ENCODE peak calls at places on chromosomes 6 and 20, in six cellular contexts. S, P, R, V, K and F are unnamed samples.

GRCh38 chr6:81486234-81486633 is 266.2 kb downstream of the TENT5A start:
- DNase-seq in S (no peak), P (no peak), R (no peak), V (no peak), K (no peak), F (no peak)

GRCh38 chr6:36241728-36242127 is 28.1 kb upstream of the PNPLA1 start:
- DNase-seq in S (peak), P (no peak), R (no peak), V (peak), K (no peak), F (no peak)

GRCh38 chr20:58555078-58555765 is 40.0 kb upstream of the APCDD1L start:
- DNase-seq in S (no peak), P (no peak), R (no peak), V (no peak), K (no peak), F (no peak)

GRCh38 chr6:154932562-154933027 is 62.5 kb upstream of the TIAM2 start:
- DNase-seq in S (no peak), P (peak), R (peak), V (no peak), K (peak), F (no peak)

GRCh38 chr20:62723351-62723750 is 14.7 kb downstream of the NTSR1 start:
- DNase-seq in S (no peak), P (no peak), R (no peak), V (no peak), K (no peak), F (no peak)

GRCh38 chr6:133806358-133806757 is 82.6 kb upstream of the TCF21 start:
- DNase-seq in S (no peak), P (no peak), R (no peak), V (no peak), K (no peak), F (no peak)

GRCh38 chr6:28742668-28743270 is 181.0 kb downstream of the TRIM27 start:
- DNase-seq in S (no peak), P (no peak), R (peak), V (peak), K (peak), F (no peak)

GRCh38 chr20:40493071-40493470 is 196.0 kb downstream of the MAFB start:
- DNase-seq in S (no peak), P (no peak), R (no peak), V (no peak), K (no peak), F (no peak)

GRCh38 chr20:11796041-11796440 is 121.7 kb upstream of the BTBD3 start:
- DNase-seq in S (no peak), P (no peak), R (no peak), V (no peak), K (no peak), F (no peak)

GRCh38 chr6:29757282-29757681 is 34.0 kb downstream of the HLA-F start:
- DNase-seq in S (no peak), P (no peak), R (no peak), V (no peak), K (no peak), F (no peak)

GRCh38 chr6:72822691-72823090 is 200.8 kb downstream of the KCNQ5 start:
- DNase-seq in S (no peak), P (no peak), R (no peak), V (no peak), K (no peak), F (no peak)

GRCh38 chr6:3804981-3805380 is 44.2 kb upstream of the FAM50B start:
- DNase-seq in S (no peak), P (no peak), R (no peak), V (no peak), K (no peak), F (no peak)

GRCh38 chr20:57890254-57890800 is 180.5 kb upstream of the PMEPA1 start:
- DNase-seq in S (no peak), P (no peak), R (no peak), V (no peak), K (no peak), F (no peak)

GRCh38 chr6:6918216-6918983 is 189.4 kb upstream of the RREB1 start:
- DNase-seq in S (peak), P (no peak), R (peak), V (peak), K (no peak), F (no peak)

GRCh38 chr6:47360388-47360787 is 50.7 kb upstream of the TNFRSF21 start:
- DNase-seq in S (peak), P (no peak), R (no peak), V (no peak), K (no peak), F (no peak)

GRCh38 chr20:23305098-23305497 is 45.5 kb upstream of the NXT1 start:
- DNase-seq in S (no peak), P (no peak), R (no peak), V (no peak), K (no peak), F (no peak)

GRCh38 chr20:10119336-10119735 is 84.5 kb downstream of the ANKEF1 start:
- DNase-seq in S (no peak), P (no peak), R (no peak), V (no peak), K (no peak), F (no peak)

GRCh38 chr6:79878142-79878748 is 69.1 kb downstream of the ELOVL4 start:
- DNase-seq in S (no peak), P (no peak), R (no peak), V (no peak), K (no peak), F (no peak)

GRCh38 chr6:165025040-165025439 is 284.4 kb downstream of the C6orf118 start:
- DNase-seq in S (no peak), P (no peak), R (no peak), V (no peak), K (no peak), F (no peak)

GRCh38 chr20:36848078-36848660 is 27.8 kb upstream of the TLDC2 start:
- DNase-seq in S (no peak), P (no peak), R (no peak), V (no peak), K (no peak), F (no peak)

GRCh38 chr6:87903299-87903698 is 144.3 kb upstream of the SPACA1 start:
- DNase-seq in S (no peak), P (no peak), R (no peak), V (no peak), K (no peak), F (no peak)

GRCh38 chr6:41561386-41561785 is 15.2 kb downstream of the FOXP4 start:
- DNase-seq in S (no peak), P (no peak), R (no peak), V (no peak), K (no peak), F (no peak)

GRCh38 chr6:41561931-41562632 is 15.9 kb downstream of the FOXP4 start:
- DNase-seq in S (no peak), P (no peak), R (no peak), V (no peak), K (no peak), F (no peak)

GRCh38 chr6:41559655-41560439 is 13.7 kb downstream of the FOXP4 start:
- DNase-seq in S (no peak), P (no peak), R (no peak), V (no peak), K (no peak), F (no peak)

GRCh38 chr6:41562633-41562975 is 16.4 kb downstream of the FOXP4 start:
- DNase-seq in S (no peak), P (no peak), R (no peak), V (no peak), K (no peak), F (no peak)

GRCh38 chr6:41560440-41561192 is 14.4 kb downstream of the FOXP4 start:
- DNase-seq in S (no peak), P (no peak), R (no peak), V (no peak), K (no peak), F (no peak)
- TF ChIP-seq SIN3A in S (no peak), P (no peak), R (no peak), V (no peak), K (no peak), F (no peak)

GRCh38 chr6:144415014-144415413 is 129.9 kb downstream of the UTRN start:
- DNase-seq in S (no peak), P (no peak), R (no peak), V (no peak), K (peak), F (peak)
- TF ChIP-seq POLR2AphosphoS5 in S (no peak), P (no peak), R (no peak), V (no peak), K (no peak), F (no peak)

DNA sequence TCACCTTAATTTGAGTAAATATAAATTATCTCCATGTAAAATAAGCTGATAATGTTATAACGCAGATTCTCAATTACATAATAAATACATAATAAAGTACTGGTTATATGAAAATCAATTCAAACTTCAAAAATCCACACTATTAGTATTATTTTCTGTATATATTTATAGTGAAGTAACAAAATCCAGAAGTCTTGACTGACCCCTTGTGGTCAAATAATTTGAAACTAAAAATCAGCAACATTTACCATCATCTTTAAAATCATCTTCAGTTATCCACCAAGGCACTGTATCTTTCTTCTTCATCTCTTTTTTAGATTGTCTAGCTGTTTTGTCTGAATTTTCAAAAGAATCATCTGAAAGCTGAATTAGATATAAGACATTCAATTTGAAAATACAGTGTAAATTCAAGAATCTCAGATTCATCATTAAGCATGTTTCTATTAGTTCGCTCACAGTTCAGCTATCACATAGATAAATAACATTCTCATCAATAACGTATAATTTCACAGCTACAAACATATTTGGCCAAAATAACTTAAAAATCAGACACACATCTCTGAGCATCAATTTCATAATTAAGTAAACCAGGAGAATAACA is 6.5 kb downstream of the CEP162 start:
- DNase-seq in S (no peak), P (peak), R (peak), V (no peak), K (no peak), F (no peak)
- TF ChIP-seq REST in S (no peak), P (no peak), R (no peak), V (no peak), K (no peak), F (no peak)

GRCh38 chr20:19572031-19572430 is 186.0 kb upstream of the RIN2 start:
- DNase-seq in S (no peak), P (no peak), R (no peak), V (no peak), K (no peak), F (no peak)
- TF ChIP-seq SIN3A in S (no peak), P (no peak), R (no peak), V (no peak), K (no peak), F (no peak)

DNA sequence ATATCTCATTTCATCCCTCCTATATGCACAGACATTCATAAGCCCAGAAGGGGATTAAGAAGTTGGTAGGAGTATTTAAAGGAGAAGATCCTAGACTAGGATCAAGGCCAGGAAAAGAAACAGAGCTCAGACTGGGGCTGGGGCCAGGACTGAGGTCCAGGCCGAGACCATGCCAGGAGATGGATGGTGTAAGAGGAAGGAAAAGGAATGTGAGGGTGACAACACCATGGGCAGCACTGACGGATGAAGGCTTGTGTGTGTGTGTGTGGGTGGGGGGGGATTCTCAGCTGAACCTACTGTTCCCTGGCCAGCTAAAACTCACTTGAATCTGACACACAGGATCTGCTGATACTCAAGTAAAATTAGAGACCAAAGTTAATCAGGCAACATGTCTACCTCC is 182.1 kb downstream of the KIF6 start:
- DNase-seq in S (no peak), P (no peak), R (no peak), V (no peak), K (no peak), F (no peak)
- TF ChIP-seq POLR2AphosphoS5 in S (no peak), P (no peak), R (no peak), V (no peak), K (no peak), F (no peak)

GRCh38 chr6:139392834-139393233 is 18.4 kb upstream of the CITED2 start:
- DNase-seq in S (peak), P (no peak), R (no peak), V (no peak), K (no peak), F (no peak)
- TF ChIP-seq REST in S (no peak), P (no peak), R (no peak), V (no peak), K (no peak), F (no peak)

DNA sequence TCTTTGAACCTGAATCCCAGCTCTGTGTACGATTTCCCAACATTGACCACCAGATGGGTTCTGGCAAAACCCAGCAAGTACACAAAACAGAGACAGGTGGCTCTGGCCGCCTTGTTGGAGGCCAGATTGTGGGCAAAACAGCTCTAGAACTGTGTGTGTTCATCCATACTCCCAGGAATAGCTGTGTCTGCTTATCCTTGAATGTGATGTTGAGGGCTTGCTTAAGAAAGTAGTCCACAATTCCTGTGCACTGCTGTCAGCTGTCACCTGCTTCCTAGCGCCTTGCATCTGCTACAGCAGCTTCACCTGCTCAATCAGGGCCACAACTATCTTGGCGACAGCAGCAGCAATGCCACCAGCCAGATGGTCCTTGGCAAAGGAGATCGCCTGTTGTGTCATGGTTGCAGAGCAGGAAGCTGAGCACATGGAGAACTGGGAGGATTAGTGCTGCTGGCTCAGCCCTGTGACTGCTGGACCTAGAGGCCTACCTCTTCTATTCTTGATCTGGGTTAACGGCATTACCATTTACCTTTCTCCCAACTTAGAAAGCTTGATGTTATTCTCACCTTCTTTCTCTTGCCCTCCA is 3.7 kb upstream of the SMAP1 start:
- DNase-seq in S (no peak), P (no peak), R (no peak), V (no peak), K (peak), F (no peak)
- TF ChIP-seq SIN3A in S (no peak), P (no peak), R (no peak), V (no peak), K (no peak), F (no peak)

GRCh38 chr6:16750566-16750965 is 10.7 kb downstream of the ATXN1 start:
- DNase-seq in S (no peak), P (no peak), R (no peak), V (no peak), K (no peak), F (no peak)

GRCh38 chr6:16748028-16748319 is 13.3 kb downstream of the ATXN1 start:
- DNase-seq in S (no peak), P (no peak), R (no peak), V (no peak), K (no peak), F (no peak)

GRCh38 chr6:16746812-16747211 is 14.4 kb downstream of the ATXN1 start:
- DNase-seq in S (no peak), P (no peak), R (no peak), V (no peak), K (no peak), F (no peak)

GRCh38 chr6:16749516-16750485 is 11.5 kb downstream of the ATXN1 start:
- DNase-seq in S (no peak), P (no peak), R (no peak), V (no peak), K (no peak), F (no peak)

DNA sequence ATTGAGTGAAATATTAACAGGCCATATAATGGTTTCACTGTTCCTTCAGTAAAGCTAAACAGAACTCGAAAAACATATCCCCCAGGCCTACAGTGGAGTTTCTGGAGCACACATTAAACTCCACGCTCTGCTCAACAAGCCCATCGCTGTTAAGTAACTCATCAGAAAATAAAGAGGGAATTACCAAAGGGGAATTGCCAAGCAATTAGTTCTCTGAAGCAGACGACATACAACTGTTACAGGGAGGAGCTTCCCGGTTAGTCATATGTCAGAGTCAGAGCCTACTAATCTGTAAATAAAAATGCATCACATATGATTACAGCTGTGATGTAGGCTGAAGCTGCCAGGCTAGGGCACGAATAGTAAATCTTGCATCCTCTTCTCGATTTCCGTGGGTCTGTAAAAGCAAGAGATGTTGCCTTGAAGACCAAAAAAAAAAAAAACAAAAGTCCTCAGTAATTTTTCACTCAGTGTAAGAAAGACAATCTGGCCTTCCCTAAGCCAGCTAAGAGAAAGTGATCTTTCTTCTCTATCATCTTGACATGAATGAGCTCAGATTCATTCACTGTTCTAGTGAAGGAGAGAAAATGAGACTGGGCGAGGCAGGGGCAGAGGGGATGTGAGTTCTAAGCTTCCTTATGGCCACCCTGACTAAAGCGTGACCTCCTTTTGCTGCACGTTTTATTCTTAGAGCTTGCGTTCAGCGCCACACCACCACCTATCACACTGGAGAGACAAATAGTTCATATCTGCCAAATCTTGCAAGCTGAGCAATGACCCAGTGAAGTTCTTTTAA is 13.8 kb downstream of the ATXN1 start:
- DNase-seq in S (no peak), P (no peak), R (no peak), V (no peak), K (peak), F (no peak)
- TF ChIP-seq POLR2AphosphoS5 in S (no peak), P (no peak), R (no peak), V (no peak), K (no peak), F (no peak)

GRCh38 chr20:51190783-51191180 is 167.9 kb upstream of the KCNG1 start:
- DNase-seq in S (no peak), P (no peak), R (no peak), V (no peak), K (no peak), F (no peak)
- TF ChIP-seq REST in S (no peak), P (no peak), R (no peak), V (no peak), K (no peak), F (no peak)